ENCODE peak calls at places on chromosomes 13 and 19, in eight cellular contexts. T is brain microvascular endothelial cell, D is AG04450, N is tibial nerve, Z is GM12878, G is cardiac muscle cell, U is fibroblast of lung, Y is lower lobe of right lung. E is an unnamed sample. For H3K27me3, the result is how much of the 10 kb centered on the place peaks cover.

GRCh38 chr13:43153436-43154082 is 130.2 kb downstream of the DNAJC15 start:
- DNase-seq in T (peak), U (peak), D (peak), N (no peak), G (peak), Z (no peak), Y (no peak), E (no peak)

GRCh38 chr13:113904411-113904810 is 40.5 kb upstream of the GAS6 start:
- DNase-seq in T (no peak), D (no peak), Y (no peak), N (no peak), G (peak), U (no peak), Z (no peak), E (no peak)

GRCh38 chr19:5244351-5244750 is 96.3 kb downstream of the PTPRS start:
- DNase-seq in Y (no peak), G (no peak), N (no peak), T (no peak), Z (no peak), U (no peak), D (no peak), E (no peak)

GRCh38 chr13:52105841-52106240 is 23.0 kb downstream of the NEK5 start:
- DNase-seq in D (no peak), U (no peak), Z (no peak), Y (no peak), T (no peak), G (no peak), N (no peak), E (no peak)

GRCh38 chr19:29372461-29372860 is 153.3 kb upstream of the VSTM2B start:
- DNase-seq in Y (no peak), U (no peak), D (no peak), N (no peak), T (no peak), G (no peak), Z (no peak), E (no peak)

GRCh38 chr19:13748169-13748884 is 16.0 kb upstream of the MRI1 start:
- DNase-seq in N (no peak), T (peak), D (no peak), G (peak), Y (no peak), U (peak), Z (no peak), E (no peak)

GRCh38 chr19:15466851-15467733 is 2.7 kb upstream of the RASAL3 start:
- DNase-seq in Z (peak), T (peak), Y (no peak), G (peak), U (peak), N (no peak), D (peak), E (peak)

GRCh38 chr13:22915442-22916082 is 265.2 kb upstream of the SGCG start:
- DNase-seq in Y (peak), N (no peak), U (peak), D (no peak), T (peak), Z (no peak), G (peak), E (peak)

GRCh38 chr19:10010247-10010691 is at the start of gene COL5A3:
- DNase-seq in G (peak), T (no peak), D (no peak), U (no peak), Z (no peak), Y (peak), N (peak), E (no peak)

GRCh38 chr13:60114499-60115028 is 49.2 kb downstream of the DIAPH3 start:
- DNase-seq in U (no peak), G (no peak), Y (no peak), T (no peak), Z (no peak), N (no peak), D (no peak), E (no peak)

GRCh38 chr19:23914402-23915286 is at the start of gene ZNF726:
- DNase-seq in G (peak), T (peak), U (peak), N (peak), Y (peak), D (peak), Z (peak), E (peak)

DNA sequence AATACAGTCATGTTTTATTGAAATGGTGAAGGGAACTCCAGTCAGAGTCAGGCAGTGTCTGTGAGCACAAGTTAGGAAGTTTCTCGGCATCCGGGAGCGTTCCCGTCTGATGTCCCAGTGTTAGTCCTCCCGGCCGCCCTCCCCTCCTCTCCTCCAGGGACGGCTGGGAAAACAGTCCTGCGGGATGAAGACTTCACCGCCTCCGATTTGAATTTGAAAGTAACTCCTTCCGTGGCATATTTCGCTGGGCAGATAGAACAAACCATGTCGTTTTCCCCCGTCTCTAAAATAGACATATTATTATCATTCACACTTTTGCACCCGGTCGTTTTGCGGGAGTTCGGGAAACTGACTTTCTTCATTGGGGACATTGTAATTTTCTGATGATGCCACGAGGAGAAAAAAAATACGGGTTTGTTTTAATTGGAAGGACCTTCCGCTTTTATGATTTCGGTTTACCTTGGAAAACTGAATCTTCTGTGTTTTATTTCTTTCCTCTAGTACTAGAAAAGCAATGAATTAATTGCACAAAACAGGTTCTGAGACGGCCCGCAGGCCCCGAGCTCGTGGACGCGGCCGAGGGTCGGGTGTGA is 76.6 kb downstream of the ZIC5 start:
- DNase-seq in U (no peak), G (no peak), N (no peak), Y (no peak), T (no peak), Z (no peak), D (no peak), E (no peak)
- H3K4me3 ChIP-seq in U (peak), G (no peak), N (peak), Y (peak), T (peak), Z (peak), D (peak), E (no peak)

GRCh38 chr19:20250627-20251026 is 83.6 kb downstream of the ZNF486 start:
- DNase-seq in Z (no peak), Y (no peak), G (no peak), D (no peak), T (no peak), N (no peak), U (no peak), E (no peak)

GRCh38 chr19:20259615-20260014 is 92.6 kb downstream of the ZNF486 start:
- DNase-seq in N (no peak), T (no peak), Y (no peak), Z (no peak), D (no peak), G (no peak), U (no peak), E (no peak)

GRCh38 chr19:20254151-20254550 is 87.1 kb downstream of the ZNF486 start:
- DNase-seq in N (no peak), D (no peak), U (no peak), Y (no peak), G (no peak), T (no peak), Z (no peak), E (no peak)

DNA sequence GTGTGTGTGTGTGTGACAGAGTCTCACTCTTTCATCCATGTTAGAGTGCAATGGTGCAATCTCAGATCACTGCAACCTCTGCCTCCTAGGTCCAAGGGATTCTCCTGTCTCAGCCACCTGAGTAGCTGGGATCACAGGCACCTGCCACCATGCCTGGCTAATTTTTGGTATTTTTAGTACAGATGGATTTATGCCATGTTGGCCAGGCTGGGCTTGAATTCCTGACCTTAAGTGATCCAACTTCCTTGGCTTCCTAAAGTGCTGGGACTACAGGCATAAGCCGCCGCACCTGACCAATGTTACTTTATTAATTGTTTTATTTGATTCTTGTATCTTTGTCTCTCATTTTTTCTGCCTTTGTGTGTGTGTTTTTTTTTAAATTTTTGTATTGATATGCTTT is 89.6 kb downstream of the ZNF486 start:
- DNase-seq in Y (no peak), T (no peak), D (no peak), U (no peak), N (no peak), G (no peak), Z (no peak), E (no peak)
- TF ChIP-seq CTCF in Y (no peak), T (no peak), D (no peak), U (no peak), N (no peak), G (no peak), Z (no peak), E (no peak)

DNA sequence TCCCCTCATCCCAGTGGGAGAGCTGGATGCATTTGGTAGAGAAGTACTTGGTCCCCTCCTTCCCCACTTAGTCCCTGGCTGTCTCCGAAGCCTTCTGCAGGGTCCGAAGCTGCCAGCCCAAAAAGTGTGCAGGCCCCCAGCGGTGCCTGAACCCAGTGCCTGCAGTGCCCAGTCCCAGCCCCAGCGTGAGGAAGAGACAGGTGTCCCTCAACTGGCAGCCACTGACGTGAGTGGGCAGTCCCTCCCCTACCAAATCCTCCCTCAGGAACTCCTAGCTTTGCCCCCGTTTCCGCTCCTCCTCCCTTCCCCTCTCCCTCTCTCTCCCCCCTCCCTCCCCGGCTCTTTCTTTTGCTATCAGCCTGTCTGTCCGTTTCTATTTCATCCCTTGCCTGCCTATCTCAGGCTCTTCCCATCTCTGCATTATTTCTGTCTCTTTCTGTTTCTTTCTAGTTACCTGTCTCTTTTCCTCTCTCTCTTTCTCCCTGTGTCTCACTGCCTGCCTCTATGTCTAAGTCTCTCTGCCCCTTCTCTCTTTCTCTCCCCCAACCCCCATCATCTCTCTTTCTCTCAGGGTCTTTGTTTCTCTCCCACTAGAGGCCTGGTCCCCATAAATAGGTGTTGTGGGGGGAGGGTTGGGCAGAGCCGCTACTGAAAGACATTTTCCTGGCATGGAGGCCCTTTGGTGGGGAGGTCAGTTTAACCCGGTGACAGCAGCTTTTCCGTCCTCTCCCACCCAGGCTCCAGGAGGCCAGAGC is 1.7 kb upstream of the LTBP4 start:
- DNase-seq in Y (no peak), T (no peak), U (no peak), Z (no peak), D (no peak), N (no peak), G (no peak), E (no peak)
- H3K27me3 ChIP-seq in Y (half or more), T (under half), U (under half), Z (under half), D (under half), N (under half), G (under half), E (under half)

GRCh38 chr13:98556968-98557591 is 19.8 kb downstream of the STK24 start:
- DNase-seq in G (no peak), N (no peak), U (peak), Y (no peak), Z (no peak), D (no peak), T (no peak), E (no peak)
- H3K4me3 ChIP-seq in G (no peak), N (no peak), U (no peak), Y (no peak), Z (no peak), D (no peak), T (no peak), E (no peak)

DNA sequence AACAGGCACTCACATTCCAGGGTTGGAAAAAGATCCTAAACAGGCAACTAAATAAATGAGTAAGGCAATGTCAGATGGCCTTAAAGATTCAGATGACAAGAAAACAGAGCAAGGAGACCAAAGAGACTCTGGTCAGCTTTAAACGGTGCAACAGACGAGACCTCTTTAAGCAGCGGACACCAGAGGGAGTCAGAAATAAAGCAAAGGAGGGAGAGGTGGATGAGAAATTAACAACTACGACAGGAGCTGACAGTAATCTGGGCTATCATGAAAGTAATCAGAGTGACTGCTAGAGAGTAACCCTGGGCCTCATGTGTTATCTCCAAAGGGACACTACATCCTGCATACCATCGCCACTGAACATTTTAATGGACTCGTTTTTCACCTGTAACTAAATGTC is 1.1 kb downstream of the ZNF550 start:
- DNase-seq in T (peak), U (peak), D (no peak), G (peak), N (no peak), Y (no peak), Z (no peak), E (no peak)
- TF ChIP-seq CTCF in T (no peak), U (peak), D (peak), G (peak), N (no peak), Y (no peak), Z (no peak), E (no peak)

DNA sequence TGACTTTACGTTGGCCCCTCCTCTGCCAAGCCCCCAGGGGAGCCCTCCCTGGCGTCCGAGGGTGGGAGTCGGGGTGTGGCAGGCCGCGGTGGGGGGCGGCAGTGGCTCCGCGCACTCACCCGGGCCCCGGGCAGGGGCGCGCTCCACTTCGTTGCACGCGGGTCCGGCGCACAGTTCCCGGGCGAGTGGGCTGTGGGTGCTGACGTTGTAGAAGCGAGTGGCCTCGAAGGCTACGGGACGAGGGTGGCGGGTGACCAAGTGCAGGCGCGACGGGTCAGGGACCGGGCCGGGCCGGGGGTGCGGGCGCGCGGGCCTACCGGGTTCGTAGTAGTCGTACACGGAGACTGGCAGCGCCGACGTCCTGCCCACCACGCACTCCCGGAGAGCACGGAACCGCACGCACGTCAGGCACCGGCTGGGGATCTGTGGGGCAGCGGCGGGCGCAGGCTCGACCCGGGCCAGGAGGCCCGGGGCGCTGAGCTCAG is 8.8 kb downstream of the F2RL3 start:
- DNase-seq in G (no peak), Y (peak), Z (no peak), N (no peak), T (no peak), D (no peak), U (peak), E (no peak)
- H3K27me3 ChIP-seq in G (under half), Y (under half), Z (under half), N (under half), T (under half), D (under half), U (under half), E (under half)

GRCh38 chr19:7861619-7862412 is 12.4 kb downstream of the PRR36 start:
- DNase-seq in G (no peak), Z (no peak), Y (no peak), N (no peak), U (no peak), D (no peak), T (no peak), E (no peak)
- H3K4me3 ChIP-seq in G (peak), Z (no peak), Y (peak), N (no peak), U (no peak), D (no peak), T (peak), E (no peak)